ENCODE peak calls at places on chromosomes 1 and 21, in ten cellular contexts. Y is body of pancreas, T is tibial nerve, V is A673, Z is cardiac fibroblast, Q is fibroblast of pulmonary artery, A is right atrium auricular region, B is SJSA1, D is astrocyte of the cerebellum, K is OCI-LY7. X is an unnamed sample.

GRCh38 chr1:236489710-236490377 is 33.9 kb upstream of the LGALS8 start:
- DNase-seq in K (peak), T (no peak), B (peak), Z (peak), A (no peak), Q (peak), Y (peak), V (peak), D (no peak), X (no peak)

GRCh38 chr21:42556960-42557359 is 43.3 kb downstream of the SLC37A1 start:
- DNase-seq in K (peak), D (no peak), B (no peak), T (no peak), Y (no peak), Q (no peak), A (no peak), Z (no peak), V (no peak), X (no peak)

GRCh38 chr1:167683641-167684502 is 37.9 kb upstream of the MPZL1 start:
- DNase-seq in Q (peak), T (no peak), Z (peak), D (no peak), V (no peak), A (no peak), Y (no peak), K (no peak), B (peak), X (no peak)

GRCh38 chr1:232367293-232367692 is 262.6 kb downstream of the SIPA1L2 start:
- DNase-seq in K (no peak), Z (peak), V (no peak), B (no peak), Q (no peak), A (no peak), D (no peak), T (no peak), Y (no peak), X (no peak)

GRCh38 chr1:230160957-230161771 is 94.1 kb downstream of the GALNT2 start:
- DNase-seq in Y (peak), Q (peak), A (peak), D (no peak), T (no peak), V (no peak), B (no peak), K (no peak), Z (peak), X (no peak)

GRCh38 chr1:40268211-40268610 is 10.2 kb downstream of the ZMPSTE24 start:
- DNase-seq in B (no peak), Y (no peak), V (no peak), D (no peak), Q (no peak), Z (no peak), T (no peak), A (no peak), K (no peak), X (no peak)

GRCh38 chr21:44304041-44304738 is 4.3 kb downstream of the PFKL start:
- DNase-seq in Y (no peak), A (no peak), B (no peak), V (no peak), D (no peak), Q (no peak), T (no peak), K (no peak), Z (no peak), X (no peak)

GRCh38 chr1:51289676-51290488 is 40.5 kb downstream of the TTC39A start:
- DNase-seq in Y (no peak), A (no peak), T (no peak), D (no peak), K (no peak), Q (no peak), Z (no peak), B (no peak), V (no peak), X (no peak)

GRCh38 chr21:43287111-43287973 is 118.5 kb downstream of the CRYAA start:
- DNase-seq in K (no peak), Y (no peak), V (peak), Z (no peak), T (no peak), Q (no peak), A (no peak), D (no peak), B (no peak), X (no peak)

GRCh38 chr1:68145418-68146126 is 86.8 kb downstream of the WLS start:
- DNase-seq in A (no peak), Z (no peak), D (no peak), B (no peak), V (no peak), K (no peak), Y (peak), T (no peak), Q (no peak), X (no peak)

GRCh38 chr1:175222296-175222938 is 29.8 kb upstream of the KIAA0040 start:
- DNase-seq in K (no peak), B (no peak), V (no peak), Z (no peak), D (no peak), T (no peak), Y (no peak), A (no peak), Q (no peak), X (no peak)

GRCh38 chr1:208227366-208227765 is 16.8 kb downstream of the PLXNA2 start:
- DNase-seq in Z (no peak), T (no peak), B (no peak), Y (peak), Q (peak), A (no peak), D (no peak), K (no peak), V (no peak), X (no peak)

GRCh38 chr1:30725450-30726095 is 2.2 kb upstream of the MATN1 start:
- DNase-seq in T (no peak), Y (no peak), Q (no peak), V (no peak), D (no peak), B (no peak), A (no peak), Z (no peak), K (no peak), X (no peak)

GRCh38 chr1:200739499-200740290 is 1.0 kb downstream of the CAMSAP2 start:
- DNase-seq in B (peak), V (no peak), T (peak), A (peak), K (no peak), Y (peak), Z (peak), D (peak), Q (no peak), X (no peak)

GRCh38 chr1:1432951-1433803 is 2.3 kb upstream of the VWA1 start:
- DNase-seq in Z (peak), A (peak), D (no peak), T (peak), B (no peak), K (no peak), Q (no peak), Y (peak), V (no peak), X (no peak)

GRCh38 chr1:227899820-227900449 is 47.8 kb downstream of the WNT9A start:
- DNase-seq in B (no peak), D (no peak), T (no peak), A (no peak), K (no peak), Q (no peak), V (no peak), Z (no peak), Y (no peak), X (no peak)

GRCh38 chr1:194548071-194548470 is 1361.7 kb upstream of the B3GALT2 start:
- DNase-seq in Q (no peak), T (no peak), A (no peak), D (no peak), Y (no peak), Z (no peak), B (no peak), V (no peak), K (no peak), X (no peak)

GRCh38 chr1:42963378-42964005 is 4.8 kb upstream of the SLC2A1 start:
- DNase-seq in K (no peak), Y (no peak), Q (peak), A (no peak), D (no peak), V (no peak), B (peak), Z (peak), T (no peak), X (no peak)

GRCh38 chr21:35527358-35527757 is 478.3 kb upstream of the RUNX1 start:
- DNase-seq in D (no peak), Y (no peak), B (no peak), T (no peak), K (no peak), A (no peak), Z (no peak), V (no peak), Q (no peak), X (no peak)

GRCh38 chr21:35525443-35525842 is 476.3 kb upstream of the RUNX1 start:
- DNase-seq in A (no peak), V (no peak), Y (no peak), B (peak), T (no peak), D (no peak), Z (peak), K (peak), Q (no peak), X (no peak)

GRCh38 chr21:35528109-35529042 is 479.3 kb upstream of the RUNX1 start:
- DNase-seq in V (no peak), T (no peak), B (peak), K (peak), D (no peak), Z (peak), Y (no peak), Q (peak), A (no peak), X (no peak)

GRCh38 chr21:35530726-35531125 is 481.6 kb upstream of the RUNX1 start:
- DNase-seq in K (no peak), A (no peak), B (no peak), T (no peak), Z (no peak), V (no peak), D (no peak), Q (no peak), Y (no peak), X (no peak)

DNA sequence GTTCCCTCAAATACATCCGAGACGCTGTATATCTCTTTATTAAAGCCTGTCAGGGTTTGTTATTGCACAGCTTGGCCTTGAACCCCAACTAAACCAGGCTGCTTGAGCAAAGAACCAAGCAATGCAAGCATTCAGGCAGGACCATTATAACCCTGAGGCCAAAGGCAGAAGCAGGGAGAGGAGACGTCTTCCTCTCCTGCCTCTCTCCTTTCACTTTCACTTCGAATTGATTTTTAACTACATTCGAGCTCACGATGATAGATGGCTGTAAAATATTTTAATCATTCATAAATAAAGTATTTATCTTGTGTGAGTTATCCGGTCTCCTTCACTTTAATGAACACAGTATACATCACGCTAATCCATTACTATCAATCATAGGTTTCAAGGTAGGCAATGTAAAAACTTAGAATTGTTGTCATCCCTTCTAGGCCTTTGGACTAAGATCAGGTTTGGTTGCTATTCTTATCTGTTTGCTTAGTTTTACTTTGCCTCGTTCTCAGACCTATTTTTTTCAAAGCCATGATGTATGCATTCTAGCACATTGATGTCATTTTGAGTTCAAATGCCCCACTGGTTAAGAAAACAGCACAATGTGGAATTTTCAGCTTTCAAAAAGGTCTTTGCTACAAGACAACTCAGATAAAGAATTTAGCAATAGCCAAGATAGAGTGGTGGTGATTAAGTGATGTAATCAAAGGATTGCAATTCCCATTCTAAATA is 480.2 kb upstream of the RUNX1 start:
- DNase-seq in D (no peak), Z (peak), B (peak), Y (no peak), V (no peak), K (peak), Q (peak), T (no peak), A (no peak), X (no peak)
- H3K4me3 ChIP-seq in D (no peak), Z (peak), B (peak), Y (no peak), V (peak), K (peak), Q (peak), T (peak), A (peak), X (no peak)

GRCh38 chr1:206036661-206037455 is 13.2 kb upstream of the CTSE start:
- DNase-seq in A (no peak), T (no peak), B (no peak), Z (no peak), K (peak), Q (no peak), V (no peak), D (no peak), Y (no peak), X (no peak)

GRCh38 chr1:206029484-206029883 is 5.8 kb upstream of the CTSE start:
- DNase-seq in V (no peak), T (peak), Y (peak), K (no peak), Z (peak), B (no peak), A (no peak), Q (peak), D (no peak), X (peak)

GRCh38 chr1:206035027-206035426 is 11.3 kb upstream of the CTSE start:
- DNase-seq in Y (no peak), B (no peak), K (peak), A (no peak), Q (no peak), Z (no peak), V (no peak), D (no peak), T (no peak), X (no peak)

GRCh38 chr1:206030714-206031113 is 7.0 kb upstream of the CTSE start:
- DNase-seq in D (peak), Q (peak), K (peak), T (peak), Z (peak), B (peak), V (peak), A (peak), Y (peak), X (peak)

GRCh38 chr1:206032356-206033140 is 8.9 kb upstream of the CTSE start:
- DNase-seq in A (no peak), Y (no peak), Z (peak), B (peak), T (no peak), Q (peak), K (no peak), V (no peak), D (no peak), X (no peak)
- H3K4me3 ChIP-seq in A (no peak), Y (no peak), Z (no peak), B (no peak), T (no peak), Q (no peak), K (no peak), V (no peak), D (no peak), X (no peak)

DNA sequence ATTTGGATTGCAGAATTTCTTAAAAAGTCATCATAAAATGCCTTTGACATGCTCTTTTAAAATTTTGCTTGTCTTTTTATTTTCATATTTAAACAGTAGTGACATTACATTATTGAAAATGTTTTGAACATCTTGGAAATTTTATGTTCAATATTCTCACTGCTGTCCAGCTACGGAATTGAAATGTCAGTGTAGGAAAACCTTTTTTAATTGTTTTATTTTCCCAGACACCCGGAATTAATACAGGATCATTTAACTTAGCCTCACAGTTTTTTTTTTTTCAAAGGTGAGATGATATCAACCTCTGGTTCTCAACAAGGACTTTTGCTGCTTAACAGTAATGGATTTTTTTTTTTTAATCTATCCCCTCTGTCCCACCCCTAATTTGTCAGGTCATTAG is 4.1 kb downstream of the RBM15 start:
- DNase-seq in K (no peak), Q (no peak), B (no peak), Z (no peak), D (no peak), Y (no peak), A (no peak), V (no peak), T (no peak), X (no peak)
- H3K4me3 ChIP-seq in K (peak), Q (no peak), B (no peak), Z (no peak), D (no peak), Y (no peak), A (peak), V (peak), T (no peak), X (no peak)

GRCh38 chr1:28085129-28085528 is 3.3 kb downstream of the EYA3 start:
- DNase-seq in Z (no peak), A (no peak), T (no peak), B (no peak), K (peak), Y (no peak), D (no peak), V (no peak), Q (no peak), X (no peak)
- H3K4me3 ChIP-seq in Z (no peak), A (no peak), T (no peak), B (no peak), K (peak), Y (no peak), D (no peak), V (no peak), Q (no peak), X (no peak)

GRCh38 chr1:70948618-70949017 is 99.0 kb downstream of the PTGER3 start:
- DNase-seq in Y (no peak), K (no peak), D (no peak), Q (no peak), V (no peak), B (no peak), T (no peak), Z (no peak), A (no peak), X (no peak)
- H3K4me3 ChIP-seq in Y (no peak), K (no peak), D (no peak), Q (no peak), V (no peak), B (no peak), T (no peak), Z (no peak), A (no peak), X (no peak)

GRCh38 chr1:223711838-223712183 is 528 bp upstream of the CAPN2 start:
- DNase-seq in Q (no peak), T (no peak), Z (no peak), V (no peak), K (no peak), B (no peak), Y (no peak), A (no peak), D (no peak), X (no peak)
- H3K4me3 ChIP-seq in Q (peak), T (peak), Z (peak), V (peak), K (no peak), B (peak), Y (no peak), A (peak), D (peak), X (peak)

GRCh38 chr1:235369802-235370201 is 2.6 kb downstream of the TBCE start:
- DNase-seq in T (no peak), B (no peak), Q (no peak), A (no peak), Z (no peak), K (no peak), D (no peak), V (no peak), Y (no peak), X (no peak)

GRCh38 chr1:235366286-235366685 is 941 bp upstream of the TBCE start:
- DNase-seq in A (no peak), K (no peak), Z (no peak), V (no peak), B (no peak), T (no peak), Y (no peak), Q (no peak), D (no peak), X (no peak)

GRCh38 chr1:235367000-235367908 is at the start of gene TBCE:
- DNase-seq in Q (peak), B (peak), V (peak), A (peak), D (peak), K (peak), Y (peak), Z (peak), T (peak), X (peak)

DNA sequence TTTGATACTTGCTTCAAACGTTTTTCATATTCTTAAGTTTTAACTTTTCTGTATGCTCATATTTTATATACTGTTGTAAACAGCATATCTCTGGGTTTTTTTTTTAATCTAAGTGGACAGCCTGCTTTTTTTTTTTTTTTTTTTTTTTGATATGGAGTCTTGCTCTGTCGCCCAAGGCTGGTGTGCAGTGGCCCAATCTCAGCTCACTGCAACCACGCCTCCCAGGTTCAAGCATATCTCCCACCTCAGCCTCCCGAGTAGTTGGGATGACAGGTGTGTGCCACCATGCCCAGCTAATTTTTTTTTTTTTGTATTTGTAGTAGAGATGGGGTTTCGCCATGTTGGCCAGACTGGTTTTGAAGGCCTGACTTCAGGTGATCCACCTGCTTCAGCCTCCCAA is 1.2 kb downstream of the TBCE start:
- DNase-seq in A (no peak), Q (no peak), K (no peak), D (no peak), B (no peak), Y (no peak), V (no peak), Z (no peak), T (no peak), X (no peak)
- H3K4me3 ChIP-seq in A (no peak), Q (peak), K (peak), D (peak), B (peak), Y (no peak), V (peak), Z (peak), T (peak), X (peak)

DNA sequence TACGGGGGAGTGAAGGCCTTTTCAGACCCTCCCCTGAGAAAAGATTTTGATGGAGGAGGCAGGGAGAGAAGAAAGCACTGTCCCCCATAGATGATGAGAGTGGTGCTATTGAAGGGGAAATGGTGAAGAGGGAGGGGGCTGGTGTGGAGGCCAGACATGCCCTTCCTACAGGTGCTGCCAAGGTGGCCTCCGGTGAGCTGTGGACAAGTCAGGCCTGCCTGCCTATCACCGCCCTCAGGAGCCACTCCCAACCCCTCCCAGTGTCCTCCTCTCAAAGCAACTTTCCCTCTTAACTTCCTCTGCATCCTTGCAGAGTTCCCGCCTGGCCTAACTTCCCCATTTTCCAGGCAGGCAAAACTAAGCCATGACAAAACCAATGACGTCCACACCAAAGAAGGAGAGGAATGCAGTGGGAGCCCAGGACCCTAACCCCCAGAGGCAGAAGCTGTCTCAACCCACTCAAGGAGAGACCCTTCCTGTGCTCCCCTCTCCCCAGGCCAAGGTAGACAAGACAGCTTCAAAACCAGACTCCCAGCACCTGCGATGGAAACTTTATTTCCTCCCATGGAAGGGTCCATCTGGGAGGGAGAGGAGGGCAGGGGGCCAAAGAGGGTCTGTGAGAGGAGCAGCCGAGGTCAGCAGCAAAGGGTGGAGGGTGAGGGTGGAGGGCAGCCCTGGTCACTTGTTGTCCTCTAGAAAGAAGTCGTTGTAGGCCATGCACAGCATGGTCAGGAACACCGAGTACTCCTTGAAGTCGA is 1.0 kb upstream of the S100A6 start:
- DNase-seq in T (no peak), Q (no peak), B (no peak), V (no peak), Y (no peak), A (no peak), Z (no peak), D (no peak), K (no peak), X (no peak)
- H3K4me3 ChIP-seq in T (peak), Q (peak), B (peak), V (peak), Y (no peak), A (peak), Z (no peak), D (peak), K (no peak), X (peak)

X was measured in skeletal muscle cell.